ENCODE peak calls at places on chromosomes 6 and 20, in ten cellular contexts. Z is AG09309, H is hepatocyte, K is HCT116, P is ovary, C is pancreas, L is fibroblast of pulmonary artery, W is adrenal gland, G is IMR-90, R is right atrium auricular region. A is an unnamed sample.

GRCh38 chr6:5723905-5724691 is 282.6 kb downstream of the NRN1 start:
- DNase-seq in Z (no peak), H (no peak), K (no peak), P (no peak), C (no peak), L (no peak), W (peak), G (no peak), R (no peak), A (no peak)

GRCh38 chr20:33554914-33555420 is 65.1 kb downstream of the CBFA2T2 start:
- DNase-seq in Z (peak), H (peak), K (peak), P (no peak), C (no peak), L (peak), W (no peak), G (peak), R (no peak), A (peak)

GRCh38 chr20:63363981-63364536 is 2.9 kb upstream of the CHRNA4 start:
- DNase-seq in Z (no peak), H (no peak), K (no peak), P (no peak), C (no peak), L (no peak), W (no peak), G (no peak), R (no peak), A (no peak)

GRCh38 chr20:49541733-49542513 is 26.0 kb downstream of the PTGIS start:
- DNase-seq in Z (peak), H (peak), K (peak), P (peak), C (peak), L (peak), W (peak), G (peak), R (peak), A (peak)

GRCh38 chr20:17749979-17750721 is 50.4 kb downstream of the BANF2 start:
- DNase-seq in Z (no peak), H (no peak), K (no peak), P (peak), C (no peak), L (peak), W (peak), G (peak), R (peak), A (peak)

GRCh38 chr20:16637814-16638213 is 64.6 kb upstream of the KIF16B start:
- DNase-seq in Z (no peak), H (no peak), K (no peak), P (no peak), C (no peak), L (no peak), W (no peak), G (no peak), R (no peak), A (no peak)

GRCh38 chr6:35327349-35328027 is 14.9 kb upstream of the PPARD start:
- DNase-seq in Z (no peak), H (peak), K (peak), P (no peak), C (no peak), L (peak), W (peak), G (peak), R (no peak), A (peak)

GRCh38 chr20:9955646-9956045 is 79.1 kb upstream of the ANKEF1 start:
- DNase-seq in Z (no peak), H (no peak), K (no peak), P (no peak), C (no peak), L (no peak), W (no peak), G (no peak), R (no peak), A (peak)

GRCh38 chr20:10077081-10077471 is 42.3 kb downstream of the ANKEF1 start:
- DNase-seq in Z (no peak), H (peak), K (no peak), P (no peak), C (peak), L (no peak), W (no peak), G (no peak), R (no peak), A (no peak)

GRCh38 chr6:25627001-25627400 is 25.0 kb upstream of the SCGN start:
- DNase-seq in Z (no peak), H (no peak), K (no peak), P (no peak), C (no peak), L (no peak), W (no peak), G (no peak), R (no peak), A (no peak)

GRCh38 chr6:136015531-136015930 is 164.0 kb downstream of the PDE7B start:
- DNase-seq in Z (no peak), H (no peak), K (no peak), P (no peak), C (no peak), L (peak), W (no peak), G (peak), R (no peak), A (no peak)

GRCh38 chr6:72894091-72894490 is 272.2 kb downstream of the KCNQ5 start:
- DNase-seq in Z (no peak), H (no peak), K (no peak), P (no peak), C (no peak), L (no peak), W (no peak), G (no peak), R (no peak), A (no peak)

GRCh38 chr6:165988757-165989456 is 178.7 kb downstream of the TBXT start:
- DNase-seq in Z (no peak), H (no peak), K (no peak), P (peak), C (no peak), L (peak), W (peak), G (no peak), R (no peak), A (no peak)

GRCh38 chr6:157539900-157540752 is 159.1 kb downstream of the ZDHHC14 start:
- DNase-seq in Z (no peak), H (peak), K (no peak), P (no peak), C (no peak), L (no peak), W (no peak), G (no peak), R (no peak), A (no peak)
- H3K4me3 ChIP-seq in Z (no peak), H (no peak), K (no peak), P (no peak), C (no peak), L (no peak), W (no peak), G (no peak), R (no peak), A (no peak)

GRCh38 chr6:32060966-32061655 is 22.9 kb downstream of the CYP21A2 start:
- DNase-seq in Z (no peak), H (no peak), K (no peak), P (no peak), C (no peak), L (no peak), W (no peak), G (no peak), R (no peak), A (no peak)
- TF ChIP-seq CTCF in Z (no peak), H (no peak), K (no peak), P (no peak), C (no peak), L (no peak), W (no peak), G (no peak), R (no peak), A (no peak)

GRCh38 chr6:83707829-83708545 is 914 bp downstream of the SNAP91 start:
- DNase-seq in Z (no peak), H (peak), K (no peak), P (no peak), C (peak), L (peak), W (no peak), G (no peak), R (no peak), A (peak)

GRCh38 chr6:83711958-83712357 is 3.1 kb upstream of the SNAP91 start:
- DNase-seq in Z (no peak), H (no peak), K (no peak), P (no peak), C (no peak), L (no peak), W (no peak), G (no peak), R (no peak), A (no peak)

GRCh38 chr6:83708546-83708969 is 343 bp downstream of the SNAP91 start:
- DNase-seq in Z (no peak), H (peak), K (no peak), P (no peak), C (peak), L (peak), W (no peak), G (no peak), R (no peak), A (no peak)

GRCh38 chr6:83708970-83709747 is at the start of gene SNAP91:
- DNase-seq in Z (no peak), H (peak), K (no peak), P (peak), C (peak), L (peak), W (peak), G (no peak), R (no peak), A (no peak)

GRCh38 chr6:83709748-83710050 is 798 bp upstream of the SNAP91 start:
- DNase-seq in Z (no peak), H (no peak), K (no peak), P (no peak), C (no peak), L (no peak), W (no peak), G (no peak), R (no peak), A (no peak)
- H3K4me3 ChIP-seq in Z (no peak), H (no peak), K (no peak), P (no peak), C (no peak), L (no peak), W (no peak), G (no peak), R (no peak), A (no peak)

DNA sequence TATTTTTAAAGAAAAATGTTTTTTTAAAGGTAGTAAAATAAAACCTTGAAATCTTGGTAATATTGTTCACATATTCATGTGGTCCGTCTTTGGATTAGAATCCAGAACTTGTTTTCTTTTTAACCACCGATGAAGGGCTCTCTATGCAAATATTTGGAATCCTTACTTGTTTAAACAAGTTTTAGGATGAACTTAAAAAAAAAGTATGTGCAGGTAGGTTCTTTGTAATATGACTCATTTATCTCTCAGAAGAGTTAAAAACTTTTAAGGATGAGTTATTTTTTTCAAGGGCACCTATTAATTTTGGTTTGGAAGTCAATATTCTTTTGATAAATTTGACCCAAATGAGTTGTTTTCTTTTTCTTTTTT is 8.9 kb downstream of the DSP start:
- DNase-seq in Z (no peak), H (no peak), K (no peak), P (no peak), C (no peak), L (no peak), W (no peak), G (no peak), R (no peak), A (no peak)
- TF ChIP-seq CTCF in Z (no peak), H (no peak), K (no peak), P (no peak), C (no peak), L (no peak), W (no peak), G (no peak), R (no peak), A (no peak)

GRCh38 chr6:106244931-106245330 is 80.6 kb downstream of the ATG5 start:
- DNase-seq in Z (no peak), H (no peak), K (no peak), P (no peak), C (no peak), L (no peak), W (no peak), G (no peak), R (no peak), A (no peak)

GRCh38 chr6:106241498-106241897 is 84.1 kb downstream of the ATG5 start:
- DNase-seq in Z (no peak), H (no peak), K (no peak), P (no peak), C (no peak), L (no peak), W (no peak), G (no peak), R (no peak), A (no peak)

GRCh38 chr6:106247293-106247692 is 78.3 kb downstream of the ATG5 start:
- DNase-seq in Z (no peak), H (no peak), K (no peak), P (no peak), C (no peak), L (no peak), W (no peak), G (peak), R (no peak), A (peak)

GRCh38 chr6:106244521-106244920 is 81.0 kb downstream of the ATG5 start:
- DNase-seq in Z (no peak), H (no peak), K (no peak), P (no peak), C (no peak), L (no peak), W (no peak), G (no peak), R (no peak), A (no peak)

GRCh38 chr6:106243261-106243660 is 82.3 kb downstream of the ATG5 start:
- DNase-seq in Z (no peak), H (no peak), K (no peak), P (no peak), C (no peak), L (no peak), W (no peak), G (no peak), R (no peak), A (no peak)
- H3K4me3 ChIP-seq in Z (no peak), H (no peak), K (no peak), P (no peak), C (no peak), L (no peak), W (no peak), G (no peak), R (no peak), A (no peak)

GRCh38 chr6:70310063-70310694 is 7.3 kb upstream of the COL9A1 start:
- DNase-seq in Z (peak), H (peak), K (peak), P (no peak), C (no peak), L (peak), W (peak), G (peak), R (no peak), A (peak)
- TF ChIP-seq CTCF in Z (peak), H (peak), K (peak), P (peak), C (peak), L (peak), W (peak), G (peak), R (peak), A (peak)

GRCh38 chr6:259901-260508 is 32.3 kb upstream of the DUSP22 start:
- DNase-seq in Z (no peak), H (no peak), K (no peak), P (no peak), C (no peak), L (no peak), W (no peak), G (no peak), R (no peak), A (no peak)
- H3K4me3 ChIP-seq in Z (no peak), H (no peak), K (no peak), P (no peak), C (no peak), L (no peak), W (no peak), G (no peak), R (no peak), A (no peak)

GRCh38 chr6:99801805-99802204 is 192.2 kb downstream of the MCHR2 start:
- DNase-seq in Z (no peak), H (no peak), K (no peak), P (no peak), C (no peak), L (no peak), W (no peak), G (no peak), R (no peak), A (no peak)

GRCh38 chr6:99802396-99803031 is 191.5 kb downstream of the MCHR2 start:
- DNase-seq in Z (no peak), H (no peak), K (no peak), P (no peak), C (no peak), L (no peak), W (no peak), G (no peak), R (no peak), A (no peak)
- TF ChIP-seq CTCF in Z (no peak), H (peak), K (peak), P (no peak), C (no peak), L (no peak), W (no peak), G (no peak), R (no peak), A (no peak)

GRCh38 chr6:32128751-32129296 is 778 bp upstream of the ATF6B start:
- DNase-seq in Z (no peak), H (no peak), K (no peak), P (no peak), C (no peak), L (no peak), W (no peak), G (no peak), R (no peak), A (no peak)
- H3K4me3 ChIP-seq in Z (peak), H (peak), K (peak), P (peak), C (peak), L (peak), W (no peak), G (no peak), R (no peak), A (peak)